ENCODE peak calls at places on chromosomes 12 and 14, in four cellular contexts. P, K, B and A are unnamed samples.

GRCh38 chr14:76348898-76349297 is 27.0 kb upstream of the ESRRB start:
- DNase-seq in B (no peak), K (no peak), P (no peak), A (no peak)

GRCh38 chr12:22116376-22116775 is 70.4 kb downstream of the CMAS start:
- DNase-seq in K (no peak), P (no peak), B (no peak), A (no peak)

GRCh38 chr14:68970736-68971135 is 8.4 kb downstream of the ACTN1 start:
- DNase-seq in P (no peak), K (no peak), B (no peak), A (no peak)

GRCh38 chr12:19841451-19841850 is 402.2 kb downstream of the AEBP2 start:
- DNase-seq in P (no peak), K (no peak), B (no peak), A (no peak)

GRCh38 chr12:105409881-105410471 is 79.5 kb downstream of the C12orf75 start:
- DNase-seq in B (no peak), P (no peak), K (no peak), A (no peak)

GRCh38 chr12:32489070-32489469 is 89.7 kb downstream of the FGD4 start:
- DNase-seq in P (no peak), B (no peak), K (no peak), A (no peak)

GRCh38 chr12:93803408-93803807 is 126.2 kb downstream of the CRADD start:
- DNase-seq in P (peak; percentile 84), B (no peak), K (no peak), A (no peak)

GRCh38 chr12:56941299-56942017 is 7.2 kb upstream of the SDR9C7 start:
- DNase-seq in B (no peak), K (no peak), P (peak; percentile 57), A (no peak)

GRCh38 chr12:95815635-95816212 is 25.2 kb upstream of the NTN4 start:
- DNase-seq in B (no peak), P (peak; percentile 42), K (no peak), A (no peak)

GRCh38 chr12:115597157-115597712 is 680.3 kb downstream of the MED13L start:
- DNase-seq in P (peak; percentile 16), K (no peak), B (no peak), A (no peak)

GRCh38 chr12:130031571-130032189 is 127.9 kb upstream of the TMEM132D start:
- DNase-seq in P (peak; percentile 79), B (peak; percentile 57), K (peak; percentile 31), A (no peak)

GRCh38 chr12:90909069-90909676 is 45.8 kb downstream of the CCER1 start:
- DNase-seq in K (no peak), B (no peak), P (peak; percentile 61), A (no peak)

GRCh38 chr14:38391334-38391733 is 135.4 kb upstream of the CLEC14A start:
- DNase-seq in K (no peak), B (no peak), P (peak; percentile 29), A (no peak)

GRCh38 chr14:100296106-100296651 is 10.1 kb downstream of the SLC25A29 start:
- DNase-seq in K (no peak), B (no peak), P (peak; percentile 63), A (no peak)

GRCh38 chr14:94400454-94400853 is 12.1 kb upstream of the SERPINA1 start:
- DNase-seq in B (no peak), P (no peak), K (no peak), A (no peak)

GRCh38 chr12:130879781-130880389 is 8.0 kb downstream of the RAN start:
- DNase-seq in P (no peak), K (no peak), B (no peak), A (no peak)

GRCh38 chr14:23538785-23539184 is 12.8 kb downstream of the ZFHX2 start:
- DNase-seq in P (no peak), K (no peak), B (no peak), A (no peak)

GRCh38 chr12:122839907-122840554 is 4.8 kb downstream of the HIP1R start:
- DNase-seq in P (no peak), B (no peak), K (no peak), A (no peak)

GRCh38 chr12:65168606-65169310 is 625 bp upstream of the LEMD3 start:
- DNase-seq in B (no peak), P (peak; percentile 76), K (no peak), A (no peak)

GRCh38 chr12:124497658-124498057 is 69.8 kb downstream of the NCOR2 start:
- DNase-seq in P (no peak), K (no peak), B (no peak), A (no peak)